ENCODE peak calls at places on chromosomes 6 and 20, in four cellular contexts. L, S, Y and Z are unnamed samples.

GRCh38 chr20:62814060-62814708 is 2.7 kb upstream of the COL9A3 start:
- DNase-seq in L (no peak), S (no peak), Y (no peak), Z (no peak)

GRCh38 chr6:119986934-119987549 is 637.5 kb upstream of the MAN1A1 start:
- DNase-seq in L (no peak), S (no peak), Y (no peak), Z (no peak)

GRCh38 chr20:46991850-46992639 is 97.4 kb downstream of the EYA2 start:
- DNase-seq in S (no peak), Y (no peak), L (no peak), Z (no peak)

GRCh38 chr6:89242574-89243330 is 25.6 kb upstream of the GABRR1 start:
- DNase-seq in L (peak), Y (peak), S (peak), Z (peak)

GRCh38 chr6:131210469-131210868 is 75.2 kb downstream of the AKAP7 start:
- DNase-seq in S (no peak), L (no peak), Y (no peak), Z (no peak)

GRCh38 chr6:21597706-21598273 is 4.2 kb downstream of the SOX4 start:
- DNase-seq in Y (no peak), S (no peak), L (peak), Z (peak)

GRCh38 chr6:158564243-158565121 is 4.6 kb downstream of the TMEM181 start:
- DNase-seq in L (no peak), Y (no peak), S (no peak), Z (no peak)

GRCh38 chr6:41655706-41656668 is 17.7 kb downstream of the MDFI start:
- DNase-seq in S (no peak), Y (peak), L (no peak), Z (peak)